ENCODE peak calls at places on chromosomes 2 and 18, in five cellular contexts. J is MCF 10A, W is HCT116, H is K562, E is NCI-H1417. Z is an unnamed sample.

GRCh38 chr2:207791579-207792243 is 22.0 kb upstream of the FZD5 start:
- DNase-seq in J (peak), W (no peak), H (no peak), E (no peak), Z (no peak)

GRCh38 chr18:57113783-57114465 is 33.0 kb upstream of the BOD1L2 start:
- DNase-seq in J (no peak), W (no peak), H (no peak), E (no peak), Z (no peak)

GRCh38 chr2:25375371-25375988 is 33.8 kb upstream of the DNMT3A start:
- DNase-seq in J (no peak), W (no peak), H (no peak), E (no peak), Z (no peak)

GRCh38 chr2:42569116-42569711 is 782 bp downstream of the MTA3 start:
- DNase-seq in J (peak), W (no peak), H (peak), E (peak), Z (no peak)

GRCh38 chr2:166417669-166418068 is 41.9 kb upstream of the SCN9A start:
- DNase-seq in J (peak), W (peak), H (no peak), E (no peak), Z (no peak)

GRCh38 chr2:12061785-12062184 is 315.4 kb downstream of the LPIN1 start:
- DNase-seq in J (no peak), W (no peak), H (no peak), E (no peak), Z (no peak)

GRCh38 chr2:140201572-140201971 is 1421.4 kb upstream of the NXPH2 start:
- DNase-seq in J (no peak), W (no peak), H (no peak), E (no peak), Z (no peak)

GRCh38 chr18:23114911-23115310 is 20.4 kb upstream of the CABLES1 start:
- DNase-seq in J (no peak), W (no peak), H (no peak), E (no peak), Z (no peak)

GRCh38 chr2:144703852-144704324 is 184.0 kb upstream of the ZEB2 start:
- DNase-seq in J (peak), W (peak), H (peak), E (no peak), Z (peak)

GRCh38 chr2:148814143-148814852 is 60.7 kb upstream of the KIF5C start:
- DNase-seq in J (peak), W (no peak), H (no peak), E (no peak), Z (no peak)

GRCh38 chr18:9831046-9831722 is 54.6 kb upstream of the TXNDC2 start:
- DNase-seq in J (no peak), W (no peak), H (peak), E (no peak), Z (no peak)

GRCh38 chr2:922230-922629 is 28.4 kb upstream of the SNTG2 start:
- DNase-seq in J (no peak), W (no peak), H (no peak), E (no peak), Z (no peak)

Z was measured in pancreas.